ENCODE peak calls at places on chromosomes 5 and 9, in ten cellular contexts. G is mesendoderm; E is fibroblast of pulmonary artery; B is transverse colon; A is hepatocyte; T is GM12865; Q is CD8-positive, alpha-beta T cell; H is spleen; S is IMR-90; W is retinal pigment epithelial cell. F is an unnamed sample.

GRCh38 chr9:113583511-113584470 is 120.3 kb downstream of the RGS3 start:
- DNase-seq in A (no peak), E (no peak), H (peak), W (no peak), Q (no peak), T (no peak), S (no peak), G (no peak), B (no peak), F (no peak)

GRCh38 chr5:42518595-42519067 is 95.4 kb downstream of the GHR start:
- DNase-seq in S (peak), H (no peak), B (no peak), T (no peak), G (peak), Q (no peak), A (no peak), E (no peak), W (no peak), F (no peak)

GRCh38 chr9:111348821-111349271 is 18.8 kb upstream of the OR2K2 start:
- DNase-seq in E (peak), H (no peak), W (no peak), B (peak), T (no peak), A (peak), Q (no peak), S (peak), G (no peak), F (peak)

GRCh38 chr9:113973963-113974413 is 97.9 kb downstream of the ZNF618 start:
- DNase-seq in H (peak), G (peak), Q (no peak), E (peak), A (no peak), W (no peak), T (no peak), S (peak), B (no peak), F (peak)

GRCh38 chr9:114947058-114947457 is 16.7 kb upstream of the TNFSF8 start:
- DNase-seq in G (no peak), T (no peak), H (no peak), Q (no peak), E (no peak), B (no peak), W (no peak), A (no peak), S (no peak), F (no peak)

GRCh38 chr5:13217636-13218035 is 726.9 kb downstream of the DNAH5 start:
- DNase-seq in H (no peak), Q (no peak), S (no peak), B (no peak), A (no peak), W (peak), G (no peak), E (no peak), T (no peak), F (no peak)

GRCh38 chr5:151707566-151707965 is 20.9 kb upstream of the SPARC start:
- DNase-seq in T (no peak), Q (no peak), B (no peak), H (no peak), W (no peak), A (no peak), E (no peak), S (no peak), G (no peak), F (no peak)

GRCh38 chr5:73298251-73299016 is 125.4 kb downstream of the TMEM174 start:
- DNase-seq in E (no peak), T (no peak), G (no peak), S (peak), A (no peak), B (no peak), H (no peak), Q (no peak), W (no peak), F (no peak)

GRCh38 chr9:71308454-71308853 is 187.0 kb upstream of the TRPM3 start:
- DNase-seq in W (no peak), S (no peak), A (no peak), G (no peak), B (no peak), Q (no peak), E (no peak), T (peak), H (no peak), F (no peak)

GRCh38 chr5:1288439-1289335 is 6.2 kb downstream of the TERT start:
- DNase-seq in G (no peak), T (no peak), H (peak), E (no peak), Q (no peak), A (no peak), S (no peak), B (no peak), W (no peak), F (no peak)

GRCh38 chr9:113139225-113139829 is 11.5 kb upstream of the SLC31A2 start:
- DNase-seq in T (no peak), G (no peak), E (no peak), W (no peak), B (no peak), Q (no peak), A (no peak), S (no peak), H (no peak), F (no peak)

GRCh38 chr9:72858089-72858912 is 94.6 kb downstream of the ALDH1A1 start:
- DNase-seq in W (no peak), G (peak), H (no peak), Q (no peak), E (peak), B (peak), S (no peak), A (peak), T (no peak), F (peak)

GRCh38 chr9:81849631-81850259 is 78.5 kb upstream of the SPATA31D4 start:
- DNase-seq in E (no peak), H (no peak), W (no peak), S (no peak), A (peak), Q (no peak), T (no peak), G (peak), B (peak), F (no peak)

GRCh38 chr5:155416765-155417164 is 403.2 kb downstream of the KIF4B start:
- DNase-seq in Q (no peak), W (no peak), E (no peak), H (no peak), B (no peak), A (no peak), S (no peak), G (no peak), T (no peak), F (no peak)

GRCh38 chr5:17118631-17119030 is 98.8 kb upstream of the BASP1 start:
- DNase-seq in W (peak), A (peak), T (peak), G (peak), S (peak), H (no peak), E (peak), Q (no peak), B (peak), F (peak)

GRCh38 chr5:38724301-38725030 is 121.3 kb upstream of the OSMR start:
- DNase-seq in B (no peak), H (no peak), Q (no peak), G (peak), W (no peak), T (no peak), E (no peak), S (peak), A (no peak), F (no peak)

GRCh38 chr5:173557123-173557903 is 59.1 kb downstream of the BOD1 start:
- DNase-seq in T (no peak), H (no peak), W (no peak), Q (no peak), E (no peak), S (peak), G (no peak), A (no peak), B (no peak), F (no peak)

GRCh38 chr9:83280790-83281189 is 217.8 kb upstream of the RASEF start:
- DNase-seq in B (no peak), S (no peak), A (no peak), H (no peak), W (no peak), E (no peak), T (no peak), Q (no peak), G (no peak), F (no peak)

GRCh38 chr5:103120607-103121200 is 603 bp downstream of the PPIP5K2 start:
- DNase-seq in H (no peak), B (peak), A (peak), W (no peak), S (peak), E (peak), T (peak), Q (no peak), G (peak), F (peak)

GRCh38 chr5:171306785-171307591 is 2.1 kb upstream of the TLX3 start:
- DNase-seq in G (no peak), W (no peak), A (no peak), Q (no peak), S (no peak), E (no peak), T (no peak), B (no peak), H (no peak), F (no peak)

GRCh38 chr5:57184322-57184721 is 10.5 kb downstream of the GPBP1 start:
- DNase-seq in S (no peak), G (peak), Q (no peak), A (no peak), H (no peak), E (no peak), B (no peak), T (no peak), W (no peak), F (no peak)

GRCh38 chr9:124835026-124835501 is 18.2 kb upstream of the WDR38 start:
- DNase-seq in Q (no peak), T (no peak), S (peak), G (no peak), H (no peak), W (peak), B (peak), A (peak), E (peak), F (peak)

GRCh38 chr9:94178927-94179326 is 80.2 kb upstream of the ZNF169 start:
- DNase-seq in G (no peak), H (no peak), Q (no peak), E (no peak), S (no peak), T (peak), A (no peak), W (no peak), B (no peak), F (no peak)

GRCh38 chr5:6634327-6634713 is 1.1 kb downstream of the SRD5A1 start:
- DNase-seq in E (peak), T (peak), A (no peak), W (no peak), S (no peak), B (no peak), G (peak), H (no peak), Q (no peak), F (no peak)

GRCh38 chr5:95110112-95110511 is 174.8 kb downstream of the MCTP1 start:
- DNase-seq in A (no peak), B (no peak), G (peak), W (no peak), S (no peak), T (no peak), H (no peak), Q (no peak), E (no peak), F (no peak)

GRCh38 chr5:116379306-116379705 is 195.3 kb downstream of the SEMA6A start:
- DNase-seq in B (no peak), A (no peak), G (no peak), S (no peak), W (no peak), H (no peak), E (no peak), Q (no peak), T (no peak), F (no peak)

GRCh38 chr5:102617187-102617856 is 118.5 kb upstream of the SLCO6A1 start:
- DNase-seq in T (no peak), B (no peak), E (no peak), W (no peak), A (no peak), S (no peak), H (no peak), G (no peak), Q (no peak), F (no peak)

GRCh38 chr9:5899292-5899691 is 8.6 kb downstream of the MLANA start:
- DNase-seq in E (no peak), Q (no peak), W (no peak), S (no peak), A (no peak), T (no peak), B (no peak), H (no peak), G (peak), F (no peak)

GRCh38 chr5:146291421-146292074 is 47.1 kb upstream of the POU4F3 start:
- DNase-seq in B (no peak), S (peak), T (peak), Q (no peak), G (peak), E (peak), A (peak), H (no peak), W (no peak), F (peak)

GRCh38 chr5:173324115-173325001 is 3.9 kb downstream of the STC2 start:
- DNase-seq in W (no peak), E (peak), A (peak), S (peak), G (no peak), H (peak), T (peak), Q (no peak), B (peak), F (peak)

GRCh38 chr5:100902406-100903035 is 561 bp downstream of the ST8SIA4 start:
- DNase-seq in E (no peak), Q (peak), H (peak), W (no peak), B (no peak), T (peak), A (peak), G (peak), S (no peak), F (peak)

GRCh38 chr5:42900734-42901133 is 89.0 kb upstream of the SELENOP start:
- DNase-seq in B (no peak), Q (no peak), A (no peak), T (no peak), G (no peak), S (no peak), E (no peak), H (no peak), W (no peak), F (no peak)

GRCh38 chr5:1436036-1436435 is 9.2 kb downstream of the SLC6A3 start:
- DNase-seq in G (no peak), Q (no peak), E (no peak), S (no peak), B (no peak), T (no peak), A (no peak), W (no peak), H (no peak), F (no peak)

GRCh38 chr9:123465304-123465703 is 109.3 kb downstream of the CRB2 start:
- DNase-seq in Q (no peak), E (no peak), H (no peak), W (no peak), A (no peak), B (no peak), S (no peak), G (no peak), T (no peak), F (peak)

GRCh38 chr9:86601697-86602096 is 247.5 kb upstream of the TUT7 start:
- DNase-seq in E (no peak), G (no peak), A (no peak), Q (no peak), H (no peak), T (no peak), W (no peak), S (peak), B (no peak), F (no peak)

GRCh38 chr9:121289554-121290370 is 21.8 kb downstream of the GSN start:
- DNase-seq in E (no peak), Q (no peak), T (no peak), A (no peak), S (no peak), B (no peak), G (no peak), H (peak), W (no peak), F (no peak)

GRCh38 chr9:87157366-87158031 is 210.2 kb upstream of the GAS1 start:
- DNase-seq in S (no peak), T (no peak), W (no peak), H (no peak), B (no peak), Q (no peak), G (no peak), E (peak), A (no peak), F (no peak)

GRCh38 chr9:135074354-135075233 is 12.9 kb upstream of the OLFM1 start:
- DNase-seq in H (peak), G (peak), E (no peak), B (no peak), W (no peak), Q (no peak), A (no peak), T (no peak), S (no peak), F (no peak)
- H3K4me3 ChIP-seq in H (peak), G (no peak), E (no peak), B (peak), W (no peak), Q (no peak), A (no peak), T (no peak), S (no peak), F (no peak)

DNA sequence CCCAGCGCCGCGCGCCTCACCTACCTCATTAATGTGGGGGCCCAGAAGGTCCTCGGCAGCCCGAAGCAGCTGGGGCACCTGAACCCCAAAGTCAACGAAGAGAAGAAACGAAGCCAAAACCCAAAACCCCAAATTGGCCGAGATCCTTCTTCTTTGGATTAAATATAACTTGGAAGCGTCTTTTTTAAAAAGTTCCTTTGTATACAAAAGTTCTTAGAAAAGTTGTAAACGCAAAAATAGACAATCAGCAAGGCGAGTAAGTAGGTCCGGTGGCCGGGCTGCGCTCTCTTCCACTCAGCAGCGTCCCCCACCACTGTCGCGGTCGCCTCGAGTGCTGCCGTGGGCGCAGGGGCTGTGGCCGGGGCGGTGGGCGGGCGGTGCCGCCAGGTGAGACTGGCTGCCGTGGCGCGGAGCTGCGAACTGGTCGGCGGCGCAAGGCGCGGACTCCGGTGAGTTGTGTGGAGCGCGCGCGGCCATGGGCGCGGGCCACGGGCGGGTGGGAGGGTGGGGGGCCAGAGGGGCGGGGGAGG is 360 bp downstream of the KLF4 start:
- DNase-seq in B (peak), H (peak), E (no peak), S (no peak), T (peak), W (no peak), G (peak), A (no peak), Q (no peak), F (no peak)
- H3K4me3 ChIP-seq in B (peak), H (peak), E (peak), S (peak), T (peak), W (peak), G (peak), A (peak), Q (no peak), F (peak)

GRCh38 chr9:101148344-101148743 is 119.8 kb downstream of the PLPPR1 start:
- DNase-seq in E (no peak), W (no peak), T (no peak), G (peak), Q (no peak), S (no peak), H (no peak), B (no peak), A (no peak), F (no peak)
- H3K4me3 ChIP-seq in E (no peak), W (no peak), T (no peak), G (no peak), Q (no peak), S (no peak), H (no peak), B (no peak), A (no peak), F (no peak)

GRCh38 chr9:2253814-2254550 is 238.8 kb downstream of the SMARCA2 start:
- DNase-seq in E (no peak), Q (no peak), W (no peak), S (no peak), H (no peak), G (no peak), A (no peak), T (no peak), B (no peak), F (no peak)

GRCh38 chr9:2243666-2244555 is 228.8 kb downstream of the SMARCA2 start:
- DNase-seq in T (no peak), B (no peak), S (no peak), H (no peak), A (no peak), E (peak), G (no peak), Q (no peak), W (peak), F (no peak)

GRCh38 chr9:2242778-2243395 is 227.7 kb downstream of the SMARCA2 start:
- DNase-seq in S (no peak), H (no peak), Q (no peak), T (no peak), W (no peak), G (peak), E (no peak), B (no peak), A (peak), F (peak)

GRCh38 chr9:2248768-2249167 is 233.6 kb downstream of the SMARCA2 start:
- DNase-seq in Q (no peak), G (no peak), B (no peak), E (no peak), T (no peak), W (no peak), S (no peak), A (no peak), H (no peak), F (no peak)
- H3K4me3 ChIP-seq in Q (no peak), G (no peak), B (no peak), E (no peak), T (no peak), W (no peak), S (no peak), A (no peak), H (no peak), F (no peak)

F was measured in small intestine.